ENCODE peak calls at places on chromosomes 12 and 14, in seven cellular contexts. K is non-pigmented ciliary epithelial cell; O is T-helper 2 cell; C is NCI-H1694; R is fibroblast of gingiva; Y is activated T-cell treated with anti-CD3 and anti-CD28 coated beads, Interleukin-2, amount 50 U/mL, for 1 hour; S is H7. Q is an unnamed sample.

GRCh38 chr12:49983892-49984291 is 11.1 kb downstream of the AQP6 start:
- DNase-seq in K (peak), O (no peak), C (peak), R (peak), Y (no peak), S (peak), Q (no peak)

GRCh38 chr14:54659365-54659764 is 92.4 kb downstream of the SAMD4A start:
- DNase-seq in K (no peak), O (no peak), C (no peak), R (no peak), Y (no peak), S (no peak), Q (no peak)

GRCh38 chr12:2183556-2184541 is 131.1 kb downstream of the CACNA1C start:
- DNase-seq in K (no peak), O (no peak), C (no peak), R (peak), Y (no peak), S (peak), Q (no peak)

GRCh38 chr12:98645572-98646067 is 530 bp downstream of the APAF1 start:
- DNase-seq in K (no peak), O (peak), C (no peak), R (no peak), Y (no peak), S (peak), Q (no peak)

GRCh38 chr12:123083661-123084571 is 67.0 kb downstream of the PITPNM2 start:
- DNase-seq in K (no peak), O (no peak), C (no peak), R (no peak), Y (no peak), S (no peak), Q (no peak)

GRCh38 chr12:124481257-124481750 is 86.1 kb downstream of the NCOR2 start:
- DNase-seq in K (no peak), O (no peak), C (no peak), R (no peak), Y (no peak), S (peak), Q (peak)

GRCh38 chr12:49673446-49674317 is 33.5 kb downstream of the FMNL3 start:
- DNase-seq in K (peak), O (peak), C (no peak), R (peak), Y (peak), S (peak), Q (no peak)

GRCh38 chr12:89883630-89884364 is 175.2 kb upstream of the ATP2B1 start:
- DNase-seq in K (no peak), O (peak), C (peak), R (no peak), Y (no peak), S (peak), Q (peak)

GRCh38 chr12:112496493-112496892 is 77.7 kb downstream of the PTPN11 start:
- DNase-seq in K (no peak), O (peak), C (no peak), R (no peak), Y (no peak), S (no peak), Q (no peak)

GRCh38 chr12:8949525-8950286 is at the start of gene M6PR:
- DNase-seq in K (peak), O (peak), C (peak), R (peak), Y (peak), S (peak), Q (peak)

GRCh38 chr12:20798561-20798960 is 11.9 kb upstream of the SLCO1B3 start:
- DNase-seq in K (no peak), O (peak), C (peak), R (no peak), Y (no peak), S (peak), Q (no peak)

GRCh38 chr14:22159049-22159448 is 430.0 kb downstream of the DAD1 start:
- DNase-seq in K (no peak), O (no peak), C (no peak), R (no peak), Y (no peak), S (no peak), Q (no peak)

GRCh38 chr12:111664961-111665865 is 20.5 kb downstream of the BRAP start:
- DNase-seq in K (no peak), O (no peak), C (no peak), R (no peak), Y (no peak), S (no peak), Q (no peak)

GRCh38 chr14:64800000-64800399 is 79.7 kb downstream of the SPTB start:
- DNase-seq in K (no peak), O (peak), C (peak), R (peak), Y (no peak), S (peak), Q (no peak)

GRCh38 chr12:96422192-96422591 is 22.0 kb upstream of the CDK17 start:
- DNase-seq in K (no peak), O (no peak), C (no peak), R (peak), Y (no peak), S (no peak), Q (no peak)

GRCh38 chr14:95609398-95609990 is 74.6 kb downstream of the GLRX5 start:
- DNase-seq in K (no peak), O (no peak), C (peak), R (no peak), Y (no peak), S (peak), Q (no peak)

GRCh38 chr12:87953257-87953860 is 75.8 kb downstream of the C12orf50 start:
- DNase-seq in K (peak), O (peak), C (peak), R (peak), Y (no peak), S (peak), Q (no peak)

GRCh38 chr14:104353921-104354701 is 215.7 kb downstream of the KIF26A start:
- DNase-seq in K (no peak), O (no peak), C (no peak), R (no peak), Y (peak), S (peak), Q (no peak)

Q was measured in NCI-H2171.